ENCODE peak calls at places on chromosomes 16 and 17, in five cellular contexts. One of them, this sample, is unnamed.
A peak's percentile ranks its signal among the peaks of the same experiment; 100 is the strongest.

GRCh38 chr17:28970879-28971278 is 19.6 kb upstream of the PHF12 start:
- DNase-seq in NCI-H1092: no peak
- DNase-seq in stimulated activated naive CD8-positive, alpha-beta T cell treated with anti-CD3 and anti-CD28 coated beads, Interleukin-15, Interleukin-2, amounts not matched to agents 100 U/mL and 50 U/mL, for 24 hours: no peak
- DNase-seq in right lobe of liver: peak; percentile 76
- DNase-seq in fibroblast of pulmonary artery: no peak
- DNase-seq in this sample: no peak

GRCh38 chr16:4615389-4616046 is 830 bp upstream of the UBALD1 start:
- DNase-seq in fibroblast of pulmonary artery: no peak
- DNase-seq in stimulated activated naive CD8-positive, alpha-beta T cell treated with anti-CD3 and anti-CD28 coated beads, Interleukin-15, Interleukin-2, amounts not matched to agents 100 U/mL and 50 U/mL, for 24 hours: no peak
- DNase-seq in NCI-H1092: no peak
- DNase-seq in right lobe of liver: no peak
- DNase-seq in this sample: no peak

GRCh38 chr16:85642762-85643281 is 29.7 kb downstream of the GSE1 start:
- DNase-seq in NCI-H1092: no peak
- DNase-seq in right lobe of liver: no peak
- DNase-seq in fibroblast of pulmonary artery: no peak
- DNase-seq in stimulated activated naive CD8-positive, alpha-beta T cell treated with anti-CD3 and anti-CD28 coated beads, Interleukin-15, Interleukin-2, amounts not matched to agents 100 U/mL and 50 U/mL, for 24 hours: no peak
- DNase-seq in this sample: no peak

GRCh38 chr17:53313746-53314145 is 509.0 kb upstream of the KIF2B start:
- DNase-seq in fibroblast of pulmonary artery: peak; percentile 0
- DNase-seq in NCI-H1092: no peak
- DNase-seq in right lobe of liver: no peak
- DNase-seq in stimulated activated naive CD8-positive, alpha-beta T cell treated with anti-CD3 and anti-CD28 coated beads, Interleukin-15, Interleukin-2, amounts not matched to agents 100 U/mL and 50 U/mL, for 24 hours: no peak
- DNase-seq in this sample: no peak

GRCh38 chr16:87043273-87044030 is 273.7 kb downstream of the C16orf95 start:
- DNase-seq in NCI-H1092: no peak
- DNase-seq in fibroblast of pulmonary artery: peak; percentile 22
- DNase-seq in stimulated activated naive CD8-positive, alpha-beta T cell treated with anti-CD3 and anti-CD28 coated beads, Interleukin-15, Interleukin-2, amounts not matched to agents 100 U/mL and 50 U/mL, for 24 hours: no peak
- DNase-seq in right lobe of liver: no peak
- DNase-seq in this sample: no peak

GRCh38 chr17:9837551-9838471 is 12.1 kb downstream of the GLP2R start:
- DNase-seq in NCI-H1092: no peak
- DNase-seq in fibroblast of pulmonary artery: peak; percentile 88
- DNase-seq in stimulated activated naive CD8-positive, alpha-beta T cell treated with anti-CD3 and anti-CD28 coated beads, Interleukin-15, Interleukin-2, amounts not matched to agents 100 U/mL and 50 U/mL, for 24 hours: no peak
- DNase-seq in right lobe of liver: no peak
- DNase-seq in this sample: no peak

GRCh38 chr16:35186045-35186759 is 1726.8 kb downstream of the TP53TG3F start:
- DNase-seq in NCI-H1092: no peak
- DNase-seq in fibroblast of pulmonary artery: no peak
- DNase-seq in right lobe of liver: no peak
- DNase-seq in stimulated activated naive CD8-positive, alpha-beta T cell treated with anti-CD3 and anti-CD28 coated beads, Interleukin-15, Interleukin-2, amounts not matched to agents 100 U/mL and 50 U/mL, for 24 hours: no peak
- DNase-seq in this sample: no peak

GRCh38 chr17:74008196-74008595 is 195.3 kb upstream of the RPL38 start:
- DNase-seq in NCI-H1092: peak; percentile 24
- DNase-seq in stimulated activated naive CD8-positive, alpha-beta T cell treated with anti-CD3 and anti-CD28 coated beads, Interleukin-15, Interleukin-2, amounts not matched to agents 100 U/mL and 50 U/mL, for 24 hours: peak; percentile 33
- DNase-seq in right lobe of liver: no peak
- DNase-seq in fibroblast of pulmonary artery: no peak
- DNase-seq in this sample: peak; percentile 26

GRCh38 chr16:29943846-29944669 is 17.8 kb upstream of the TMEM219 start:
- DNase-seq in NCI-H1092: no peak
- DNase-seq in stimulated activated naive CD8-positive, alpha-beta T cell treated with anti-CD3 and anti-CD28 coated beads, Interleukin-15, Interleukin-2, amounts not matched to agents 100 U/mL and 50 U/mL, for 24 hours: no peak
- DNase-seq in right lobe of liver: no peak
- DNase-seq in fibroblast of pulmonary artery: peak; percentile 98
- DNase-seq in this sample: peak; percentile 2